ENCODE peak calls at places on chromosomes 2 and 18, in ten cellular contexts. G, W, M, A, D, Q, P, O, N and K are unnamed samples.

GRCh38 chr2:71843391-71843850 is 304.2 kb downstream of the CYP26B1 start:
- DNase-seq in G (no peak), W (peak), M (no peak), A (no peak), D (peak), Q (peak), P (no peak), O (no peak), N (no peak), K (no peak)

GRCh38 chr2:39837856-39838453 is 58.9 kb upstream of the THUMPD2 start:
- DNase-seq in G (peak), W (peak), M (no peak), A (no peak), D (peak), Q (peak), P (no peak), O (peak), N (no peak), K (no peak)

GRCh38 chr2:159075726-159076125 is 107.3 kb downstream of the TANC1 start:
- DNase-seq in G (no peak), W (no peak), M (no peak), A (no peak), D (no peak), Q (no peak), P (no peak), O (no peak), N (no peak), K (no peak)

GRCh38 chr2:218908721-218909619 is 28.3 kb downstream of the WNT10A start:
- DNase-seq in G (peak), W (peak), M (peak), A (peak), D (peak), Q (peak), P (peak), O (peak), N (peak), K (peak)

GRCh38 chr2:129806985-129807384 is 172.5 kb upstream of the RAB6C start:
- DNase-seq in G (no peak), W (no peak), M (no peak), A (no peak), D (no peak), Q (no peak), P (no peak), O (no peak), N (peak), K (no peak)

GRCh38 chr18:51107594-51108305 is 77.7 kb downstream of the SMAD4 start:
- DNase-seq in G (no peak), W (no peak), M (no peak), A (no peak), D (no peak), Q (peak), P (no peak), O (no peak), N (no peak), K (no peak)

GRCh38 chr2:10039658-10040410 is 3.5 kb upstream of the KLF11 start:
- DNase-seq in G (no peak), W (no peak), M (no peak), A (no peak), D (peak), Q (no peak), P (no peak), O (no peak), N (no peak), K (no peak)

GRCh38 chr2:240472078-240472790 is 36.8 kb downstream of the GPC1 start:
- DNase-seq in G (no peak), W (peak), M (no peak), A (no peak), D (no peak), Q (no peak), P (no peak), O (peak), N (no peak), K (no peak)

GRCh38 chr18:79742076-79742475 is 55.7 kb upstream of the KCNG2 start:
- DNase-seq in G (no peak), W (no peak), M (no peak), A (no peak), D (no peak), Q (no peak), P (no peak), O (no peak), N (no peak), K (no peak)

GRCh38 chr2:143284087-143284675 is 155.0 kb downstream of the ARHGAP15 start:
- DNase-seq in G (no peak), W (peak), M (no peak), A (no peak), D (no peak), Q (peak), P (peak), O (peak), N (peak), K (no peak)

GRCh38 chr2:197515277-197515797 is 529 bp upstream of the MOB4 start:
- DNase-seq in G (no peak), W (no peak), M (no peak), A (no peak), D (no peak), Q (no peak), P (peak), O (peak), N (no peak), K (no peak)

GRCh38 chr2:46187112-46187618 is 110.0 kb upstream of the EPAS1 start:
- DNase-seq in G (peak), W (peak), M (peak), A (no peak), D (peak), Q (no peak), P (no peak), O (peak), N (no peak), K (peak)